ENCODE peak calls at places on chromosomes 6 and 20, in four cellular contexts. D is lung; S is stimulated activated CD8-positive, alpha-beta memory T cell treated with anti-CD3 and anti-CD28 coated beads, Interleukin-2, amount 100 ng/mL, for 1 hour; Z is foreskin melanocyte. E is an unnamed sample.

GRCh38 chr20:391041-391711 is 10.6 kb downstream of the TRIB3 start:
- DNase-seq in D (no peak), S (no peak), Z (no peak), E (no peak)

GRCh38 chr6:167091149-167092107 is 31.5 kb upstream of the CCR6 start:
- DNase-seq in D (no peak), S (no peak), Z (no peak), E (no peak)

GRCh38 chr6:131368077-131368911 is 204.7 kb upstream of the ARG1 start:
- DNase-seq in D (peak), S (no peak), Z (no peak), E (peak)

GRCh38 chr6:157985378-157986155 is 3.9 kb downstream of the SYNJ2 start:
- DNase-seq in D (no peak), S (no peak), Z (no peak), E (peak)

GRCh38 chr6:7543761-7544424 is 2.4 kb downstream of the DSP start:
- DNase-seq in D (no peak), S (no peak), Z (no peak), E (no peak)

GRCh38 chr20:8689337-8689736 is 379.6 kb upstream of the PLCB4 start:
- DNase-seq in D (no peak), S (no peak), Z (no peak), E (no peak)

GRCh38 chr6:6785163-6785521 is 196.6 kb downstream of the LY86 start:
- DNase-seq in D (no peak), S (no peak), Z (no peak), E (no peak)

GRCh38 chr6:11329841-11330765 is 97.6 kb upstream of the NEDD9 start:
- DNase-seq in D (no peak), S (no peak), Z (peak), E (no peak)

GRCh38 chr20:46230811-46231282 is 77.5 kb downstream of the CDH22 start:
- DNase-seq in D (no peak), S (no peak), Z (no peak), E (no peak)

GRCh38 chr6:157075549-157076426 is 247.5 kb downstream of the TMEM242 start:
- DNase-seq in D (no peak), S (no peak), Z (no peak), E (no peak)

GRCh38 chr20:55205684-55206083 is 730.3 kb downstream of the DOK5 start:
- DNase-seq in D (no peak), S (no peak), Z (no peak), E (no peak)

GRCh38 chr6:1586256-1586655 is 23.5 kb upstream of the FOXC1 start:
- DNase-seq in D (no peak), S (no peak), Z (no peak), E (no peak)

GRCh38 chr6:20605581-20605980 is 71.3 kb downstream of the CDKAL1 start:
- DNase-seq in D (no peak), S (no peak), Z (no peak), E (no peak)

GRCh38 chr6:142518126-142518525 is 216.3 kb downstream of the ADGRG6 start:
- DNase-seq in D (no peak), S (no peak), Z (no peak), E (no peak)

E was measured in midbrain.